ENCODE peak calls at places on chromosome 13, in seven cellular contexts. P, Q, A, Y, I, V and M are unnamed samples.

GRCh38 chr13:27638521-27638920 is 16.8 kb downstream of the POLR1D start:
- DNase-seq in A (no peak), I (no peak), Q (no peak), P (no peak), Y (no peak), V (no peak), M (no peak)

GRCh38 chr13:25001807-25002206 is 94.1 kb upstream of the PABPC3 start:
- DNase-seq in V (no peak), Y (no peak), P (no peak), I (no peak), A (no peak), Q (no peak), M (no peak)

GRCh38 chr13:79659161-79659560 is 178.2 kb downstream of the NDFIP2 start:
- DNase-seq in A (no peak), Y (no peak), P (no peak), V (peak), I (no peak), Q (no peak), M (no peak)

GRCh38 chr13:98313023-98313937 is 136.2 kb upstream of the RNF113B start:
- DNase-seq in I (no peak), P (no peak), Q (no peak), Y (no peak), A (no peak), V (no peak), M (no peak)

GRCh38 chr13:74647211-74647610 is 513.0 kb upstream of the KLF12 start:
- DNase-seq in Q (no peak), A (no peak), Y (no peak), P (no peak), V (peak), I (no peak), M (no peak)

GRCh38 chr13:41694902-41695301 is 237.6 kb downstream of the RGCC start:
- DNase-seq in V (no peak), I (no peak), Q (peak), A (no peak), P (no peak), Y (peak), M (no peak)

GRCh38 chr13:29577135-29578051 is 18.1 kb downstream of the SLC7A1 start:
- DNase-seq in A (no peak), V (no peak), Y (no peak), I (no peak), P (no peak), Q (no peak), M (no peak)

GRCh38 chr13:54965881-54966280 is 1937.3 kb downstream of the OLFM4 start:
- DNase-seq in I (no peak), V (no peak), P (no peak), Q (no peak), Y (no peak), A (no peak), M (no peak)

GRCh38 chr13:48411281-48412099 is 1.4 kb downstream of the LPAR6 start:
- DNase-seq in Y (no peak), A (no peak), Q (no peak), V (no peak), P (no peak), I (no peak), M (no peak)

GRCh38 chr13:29954082-29955043 is 103.9 kb upstream of the UBL3 start:
- DNase-seq in Q (no peak), I (no peak), P (no peak), V (no peak), A (no peak), Y (no peak), M (no peak)

GRCh38 chr13:110298566-110299321 is 8.2 kb downstream of the COL4A1 start:
- DNase-seq in A (no peak), Y (peak), P (no peak), V (peak), Q (no peak), I (no peak), M (no peak)

GRCh38 chr13:40613192-40613818 is 53.1 kb downstream of the FOXO1 start:
- DNase-seq in Y (peak), A (no peak), V (no peak), I (no peak), P (no peak), Q (no peak), M (peak)

GRCh38 chr13:112032186-112032835 is 34.6 kb upstream of the SOX1 start:
- DNase-seq in I (no peak), Q (no peak), A (no peak), V (no peak), Y (no peak), P (no peak), M (no peak)

GRCh38 chr13:41637578-41637977 is 180.2 kb downstream of the RGCC start:
- DNase-seq in Q (no peak), V (no peak), I (no peak), P (no peak), Y (no peak), A (no peak), M (no peak)

GRCh38 chr13:101965096-101965495 is 436.8 kb downstream of the FGF14 start:
- DNase-seq in P (no peak), I (no peak), Y (no peak), Q (no peak), A (no peak), V (no peak), M (no peak)

GRCh38 chr13:44174769-44175425 is 198.7 kb upstream of the SERP2 start:
- DNase-seq in Y (no peak), P (no peak), Q (no peak), A (no peak), V (no peak), I (no peak), M (no peak)

GRCh38 chr13:114068723-114069322 is 63.6 kb downstream of the RASA3 start:
- DNase-seq in I (no peak), A (peak), P (no peak), V (no peak), Q (peak), Y (peak), M (no peak)

DNA sequence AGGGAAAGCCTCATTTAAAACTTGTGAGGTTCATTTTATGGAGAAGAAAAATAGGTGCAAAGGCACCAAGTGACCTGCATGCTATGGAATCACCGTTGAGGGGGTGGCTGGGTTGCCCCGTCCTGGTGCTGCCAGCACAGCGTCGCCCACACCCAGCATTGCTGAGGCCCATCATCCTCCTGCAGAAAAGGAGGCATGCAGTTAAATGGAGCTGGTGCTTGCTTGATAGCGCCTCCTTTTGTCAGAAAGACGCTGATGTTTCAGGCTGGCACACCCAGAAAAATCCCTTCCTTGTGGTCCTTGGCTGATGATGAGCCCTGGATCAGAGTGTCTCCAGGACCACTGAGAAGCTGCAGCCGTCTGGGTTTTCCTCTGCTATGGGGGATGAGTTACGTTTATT is 36.9 kb downstream of the DHRS12 start:
- DNase-seq in Q (no peak), V (peak), I (no peak), A (no peak), P (no peak), Y (no peak), M (no peak)
- TF ChIP-seq CTCF in Q (no peak), V (peak), I (peak), A (no peak), P (no peak), Y (no peak), M (no peak)

GRCh38 chr13:51259359-51259645 is 37.1 kb downstream of the FAM124A start:
- DNase-seq in P (no peak), A (no peak), Q (no peak), I (no peak), V (no peak), Y (peak), M (no peak)

GRCh38 chr13:51255556-51255955 is 33.4 kb downstream of the FAM124A start:
- DNase-seq in V (peak), I (no peak), A (no peak), P (no peak), Q (no peak), Y (no peak), M (no peak)

GRCh38 chr13:51260154-51260553 is 38.0 kb downstream of the FAM124A start:
- DNase-seq in Q (no peak), I (no peak), P (no peak), V (no peak), A (no peak), Y (peak), M (no peak)

GRCh38 chr13:51258612-51259358 is 36.6 kb downstream of the FAM124A start:
- DNase-seq in V (no peak), I (no peak), P (no peak), A (no peak), Y (no peak), Q (no peak), M (no peak)

DNA sequence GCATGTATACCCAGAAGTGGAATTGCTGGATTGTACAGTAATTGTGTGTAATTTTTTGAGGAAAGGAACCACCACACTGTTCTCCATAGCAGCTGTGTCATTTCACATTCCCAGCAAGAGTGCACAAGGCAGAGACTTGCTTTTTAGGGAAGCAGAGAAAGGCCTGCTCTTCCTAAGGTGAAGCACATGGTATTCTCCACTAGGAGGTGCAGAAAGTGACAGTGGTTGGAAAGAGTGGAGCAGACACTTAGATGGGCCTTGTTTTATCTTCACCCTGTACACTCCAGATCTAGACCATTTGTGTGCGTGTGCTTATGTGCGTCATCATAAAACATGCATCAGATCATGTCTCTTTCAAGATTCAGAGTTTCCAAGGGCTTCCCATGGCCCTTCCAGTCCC is 35.0 kb downstream of the FAM124A start:
- DNase-seq in Y (no peak), P (no peak), V (peak), I (no peak), Q (no peak), A (no peak), M (no peak)
- TF ChIP-seq CTCF in Y (no peak), P (no peak), V (peak), I (no peak), Q (no peak), A (no peak), M (no peak)

DNA sequence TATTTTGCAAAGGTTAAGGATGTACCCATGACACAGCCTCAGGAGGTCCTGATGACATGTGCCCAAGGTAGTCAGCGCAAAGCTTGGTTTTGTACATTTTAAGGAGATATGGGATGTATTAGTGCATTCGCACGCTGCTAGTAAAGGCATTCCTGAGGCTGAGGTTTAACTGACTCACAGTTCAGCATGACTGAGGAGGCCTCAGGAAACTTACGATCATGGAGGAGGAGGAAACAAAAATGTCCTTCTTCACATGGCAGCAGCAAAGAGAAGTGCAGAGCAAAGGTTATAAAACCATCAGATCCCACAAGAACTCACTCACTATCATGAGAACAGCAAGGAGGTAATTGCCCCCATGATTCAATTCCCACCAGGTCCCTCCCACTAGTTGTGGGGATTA is 1017.4 kb downstream of the EFNB2 start:
- DNase-seq in I (no peak), Y (no peak), Q (no peak), V (no peak), P (no peak), A (no peak), M (no peak)
- TF ChIP-seq CTCF in I (no peak), Y (no peak), Q (no peak), V (no peak), P (no peak), A (no peak), M (no peak)

GRCh38 chr13:76875256-76875655 is 10.9 kb downstream of the KCTD12 start:
- DNase-seq in Y (no peak), A (no peak), Q (no peak), V (no peak), I (no peak), P (no peak), M (no peak)

GRCh38 chr13:76874466-76874865 is 11.7 kb downstream of the KCTD12 start:
- DNase-seq in P (no peak), A (no peak), Y (no peak), V (no peak), I (no peak), Q (no peak), M (no peak)

GRCh38 chr13:76873454-76873853 is 12.8 kb downstream of the KCTD12 start:
- DNase-seq in P (no peak), Y (no peak), I (no peak), A (no peak), V (no peak), Q (no peak), M (no peak)

GRCh38 chr13:76871332-76871945 is 14.8 kb downstream of the KCTD12 start:
- DNase-seq in V (no peak), A (no peak), I (no peak), P (no peak), Y (no peak), Q (no peak), M (no peak)

DNA sequence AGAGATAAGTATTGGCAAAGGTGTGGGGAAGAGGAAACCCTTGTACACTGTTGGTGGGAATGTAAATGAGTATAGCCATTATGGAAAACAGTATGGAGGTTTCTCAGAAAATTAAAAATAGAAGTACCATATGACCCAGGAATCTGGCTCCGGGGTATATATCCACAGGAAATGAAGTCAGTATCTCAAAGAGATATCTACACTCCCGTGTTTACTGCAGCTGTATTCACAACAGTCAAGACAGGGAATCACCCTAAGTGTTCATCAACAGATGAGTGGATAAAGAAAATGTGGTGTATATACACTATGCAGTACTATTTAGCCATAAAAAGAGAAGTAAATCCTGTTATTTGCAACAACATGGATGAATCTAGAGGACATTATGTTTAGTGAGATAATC is 13.5 kb downstream of the KCTD12 start:
- DNase-seq in Q (no peak), Y (no peak), A (no peak), P (no peak), V (no peak), I (no peak), M (no peak)
- TF ChIP-seq CTCF in Q (no peak), Y (no peak), A (no peak), P (no peak), V (no peak), I (no peak), M (no peak)

GRCh38 chr13:106473174-106473573 is 62.3 kb downstream of the EFNB2 start:
- DNase-seq in Q (no peak), A (no peak), Y (no peak), V (no peak), I (no peak), P (no peak), M (no peak)
- TF ChIP-seq CTCF in Q (no peak), A (no peak), Y (no peak), V (no peak), I (no peak), P (no peak), M (no peak)